ENCODE peak calls at places on chromosome 13, in five cellular contexts. J is tibial artery, V is sigmoid colon, G is lower lobe of right lung, B is tibial nerve. N is an unnamed sample. For H3K36me3, the result is how much of the 10 kb centered on the place peaks cover.

GRCh38 chr13:53023246-53023645 is 5.4 kb upstream of the OLFM4 start:
- DNase-seq in J (no peak), V (no peak), G (no peak), B (no peak), N (no peak)

GRCh38 chr13:109516196-109516595 is 270.2 kb downstream of the IRS2 start:
- DNase-seq in J (no peak), V (no peak), G (no peak), B (no peak), N (no peak)

GRCh38 chr13:92510416-92510815 is 716.2 kb upstream of the GPC6 start:
- DNase-seq in J (no peak), V (no peak), G (no peak), B (no peak), N (no peak)

GRCh38 chr13:99507054-99507453 is 5.8 kb downstream of the TM9SF2 start:
- DNase-seq in J (no peak), V (no peak), G (no peak), B (no peak), N (no peak)

GRCh38 chr13:25232937-25233515 is 54.3 kb downstream of the MTMR6 start:
- DNase-seq in J (no peak), V (no peak), G (no peak), B (no peak), N (no peak)

GRCh38 chr13:83168575-83168974 is 713.7 kb downstream of the SLITRK1 start:
- DNase-seq in J (no peak), V (no peak), G (no peak), B (no peak), N (no peak)

GRCh38 chr13:24644051-24644450 is 36.2 kb upstream of the ATP12A start:
- DNase-seq in J (no peak), V (no peak), G (no peak), B (no peak), N (no peak)

GRCh38 chr13:78047151-78047550 is 128.5 kb upstream of the EDNRB start:
- DNase-seq in J (no peak), V (no peak), G (no peak), B (no peak), N (no peak)

GRCh38 chr13:101382086-101382485 is 34.2 kb downstream of the NALCN start:
- DNase-seq in J (no peak), V (no peak), G (no peak), B (no peak), N (no peak)

GRCh38 chr13:77860621-77861020 is 58.0 kb downstream of the EDNRB start:
- DNase-seq in J (no peak), V (no peak), G (no peak), B (no peak), N (no peak)

GRCh38 chr13:42215578-42216421 is 56.2 kb upstream of the AKAP11 start:
- DNase-seq in J (no peak), V (no peak), G (no peak), B (no peak), N (no peak)

GRCh38 chr13:32125746-32126145 is 94.2 kb downstream of the FRY start:
- DNase-seq in J (no peak), V (no peak), G (no peak), B (no peak), N (no peak)

GRCh38 chr13:42626461-42626860 is 52.5 kb downstream of the TNFSF11 start:
- DNase-seq in J (no peak), V (no peak), G (no peak), B (no peak), N (no peak)

GRCh38 chr13:74153316-74153715 is 19.1 kb upstream of the KLF12 start:
- DNase-seq in J (no peak), V (no peak), G (no peak), B (no peak), N (no peak)

GRCh38 chr13:40272776-40273139 is 393.7 kb downstream of the FOXO1 start:
- DNase-seq in J (no peak), V (no peak), G (no peak), B (no peak), N (no peak)

GRCh38 chr13:104315606-104316005 is 1249.4 kb upstream of the SLC10A2 start:
- DNase-seq in J (no peak), V (no peak), G (no peak), B (no peak), N (no peak)

GRCh38 chr13:110713981-110714797 is 689 bp downstream of the ING1 start:
- DNase-seq in J (peak), V (peak), G (peak), B (peak), N (peak)

GRCh38 chr13:40485611-40486517 is 180.6 kb downstream of the FOXO1 start:
- DNase-seq in J (no peak), V (no peak), G (no peak), B (no peak), N (no peak)

GRCh38 chr13:78772933-78773332 is 114.0 kb upstream of the OBI1 start:
- DNase-seq in J (no peak), V (no peak), G (no peak), B (no peak), N (no peak)

GRCh38 chr13:75704942-75705320 is 68.8 kb downstream of the LMO7 start:
- DNase-seq in J (no peak), V (no peak), G (peak), B (no peak), N (no peak)

GRCh38 chr13:52995946-52996345 is 32.7 kb upstream of the OLFM4 start:
- DNase-seq in J (no peak), V (no peak), G (no peak), B (no peak), N (no peak)

GRCh38 chr13:107906131-107906530 is 309.2 kb downstream of the LIG4 start:
- DNase-seq in J (no peak), V (no peak), G (no peak), B (no peak), N (no peak)

GRCh38 chr13:59701261-59701660 is 462.5 kb downstream of the DIAPH3 start:
- DNase-seq in J (no peak), V (no peak), G (no peak), B (no peak), N (no peak)

GRCh38 chr13:67183151-67183550 is 47.0 kb downstream of the PCDH9 start:
- DNase-seq in J (no peak), V (no peak), G (no peak), B (no peak), N (no peak)

GRCh38 chr13:50461189-50461588 is 382.3 kb downstream of the DLEU7 start:
- DNase-seq in J (no peak), V (no peak), G (no peak), B (no peak), N (no peak)

GRCh38 chr13:106529415-106530208 is 5.8 kb downstream of the EFNB2 start:
- DNase-seq in J (no peak), V (no peak), G (no peak), B (no peak), N (no peak)

GRCh38 chr13:77571956-77572355 is 36.5 kb downstream of the SCEL start:
- DNase-seq in J (no peak), V (no peak), G (no peak), B (no peak), N (no peak)

GRCh38 chr13:80413611-80414010 is 72.7 kb upstream of the SPRY2 start:
- DNase-seq in J (no peak), V (no peak), G (no peak), B (no peak), N (no peak)

GRCh38 chr13:110687736-110688135 is 18.2 kb downstream of the CARS2 start:
- DNase-seq in J (no peak), V (no peak), G (no peak), B (no peak), N (no peak)

GRCh38 chr13:33262997-33263396 is 22.6 kb downstream of the STARD13 start:
- DNase-seq in J (no peak), V (no peak), G (no peak), B (no peak), N (no peak)
- TF ChIP-seq CTCF in J (no peak), V (peak), G (no peak), B (no peak), N (no peak)

DNA sequence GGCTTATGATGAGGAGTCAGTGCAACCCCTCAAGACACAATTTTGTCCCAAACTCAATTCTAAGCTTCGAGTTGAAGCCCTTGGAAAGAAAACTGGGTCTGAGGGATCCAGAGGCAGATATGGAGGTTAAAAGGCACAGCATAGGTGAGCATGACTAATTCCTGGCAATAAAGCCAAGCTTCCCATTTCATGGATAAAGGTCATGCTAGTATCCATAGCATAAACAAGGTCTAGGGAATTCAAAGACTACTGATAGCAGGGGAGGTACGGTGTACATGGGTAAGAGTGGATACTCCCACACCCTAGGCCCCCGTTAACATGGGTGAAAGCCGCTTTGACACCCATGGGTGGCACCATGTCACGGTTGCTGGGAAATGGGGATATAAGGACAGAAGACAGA is 24.0 kb downstream of the MED4 start:
- DNase-seq in J (no peak), V (no peak), G (no peak), B (no peak), N (no peak)
- H3K36me3 ChIP-seq in J (half or more), V (under half), G (under half), B (under half), N (half or more)

GRCh38 chr13:112249644-112250610 is 126.2 kb upstream of the SPACA7 start:
- DNase-seq in J (no peak), V (no peak), G (no peak), B (no peak), N (peak)
- TF ChIP-seq CTCF in J (no peak), V (no peak), G (no peak), B (no peak), N (no peak)

DNA sequence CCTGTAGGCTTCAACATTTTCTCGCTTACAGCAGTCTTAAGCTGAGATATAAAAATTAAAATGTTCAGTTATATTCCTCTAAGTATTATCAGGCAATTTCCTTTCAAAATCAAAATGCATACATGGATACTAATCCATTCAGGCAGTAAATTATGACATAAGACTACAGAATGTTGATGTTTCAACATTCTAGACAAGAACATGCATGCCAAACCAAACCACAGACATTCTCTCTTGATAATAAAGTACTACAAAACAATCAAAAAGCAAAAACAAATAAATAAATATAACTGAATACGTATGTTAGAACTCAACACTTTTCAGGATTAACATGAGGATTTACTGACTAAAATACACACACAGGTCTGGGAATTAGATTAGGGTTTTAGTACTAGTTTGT is 7.7 kb downstream of the DIS3 start:
- DNase-seq in J (no peak), V (no peak), G (no peak), B (no peak), N (no peak)
- H3K36me3 ChIP-seq in J (half or more), V (half or more), G (half or more), B (under half), N (half or more)

GRCh38 chr13:47332149-47332548 is 435.3 kb upstream of the HTR2A start:
- DNase-seq in J (no peak), V (no peak), G (no peak), B (no peak), N (no peak)

GRCh38 chr13:47334173-47334572 is 437.3 kb upstream of the HTR2A start:
- DNase-seq in J (no peak), V (peak), G (no peak), B (no peak), N (no peak)

GRCh38 chr13:47337781-47338507 is 441.1 kb upstream of the HTR2A start:
- DNase-seq in J (no peak), V (no peak), G (no peak), B (no peak), N (no peak)
- TF ChIP-seq CTCF in J (no peak), V (no peak), G (no peak), B (no peak), N (no peak)

GRCh38 chr13:113078895-113079720 is 26.5 kb upstream of the F7 start:
- DNase-seq in J (no peak), V (peak), G (peak), B (no peak), N (no peak)
- H3K36me3 ChIP-seq in J (half or more), V (under half), G (under half), B (under half), N (under half)